ENCODE peak calls at places on chromosome 19, in six cellular contexts. Q is breast epithelium, L is cardiac muscle cell, T is coronary artery, S is A673, N is Panc1. A is an unnamed sample.

GRCh38 chr19:33462112-33462726 is 59.4 kb downstream of the PEPD start:
- DNase-seq in Q (peak; percentile 40), S (no peak), L (no peak), N (no peak), T (peak; percentile 43), A (no peak)

GRCh38 chr19:8044018-8044417 is 8.5 kb upstream of the CCL25 start:
- DNase-seq in Q (no peak), N (no peak), T (no peak), L (no peak), S (no peak), A (no peak)

GRCh38 chr19:58002384-58003152 is at the start of gene ZNF606:
- DNase-seq in T (peak; percentile 90), S (peak; percentile 92), L (peak; percentile 94), Q (peak; percentile 83), N (no peak), A (peak; percentile 85)

GRCh38 chr19:44746616-44746945 is 1.9 kb upstream of the BCL3 start:
- DNase-seq in L (no peak), N (no peak), S (no peak), T (no peak), Q (no peak), A (no peak)

GRCh38 chr19:10353793-10354391 is 14.5 kb upstream of the ICAM3 start:
- DNase-seq in N (no peak), T (no peak), L (peak; percentile 25), S (peak; percentile 69), Q (no peak), A (no peak)

GRCh38 chr19:5832049-5832448 is 7.5 kb downstream of the FUT6 start:
- DNase-seq in L (no peak), N (no peak), Q (no peak), S (no peak), T (no peak), A (no peak)

GRCh38 chr19:29525901-29526729 is at the start of gene VSTM2B:
- DNase-seq in Q (no peak), N (no peak), L (no peak), S (no peak), T (no peak), A (no peak)

GRCh38 chr19:32652893-32653625 is 21.9 kb downstream of the ANKRD27 start:
- DNase-seq in L (peak; percentile 83), T (no peak), Q (peak; percentile 70), S (no peak), N (no peak), A (no peak)

GRCh38 chr19:18832331-18833140 is 777 bp downstream of the UPF1 start:
- DNase-seq in N (no peak), Q (no peak), T (no peak), S (no peak), L (no peak), A (peak; percentile 15)

GRCh38 chr19:46890423-46891170 is 29.8 kb downstream of the ARHGAP35 start:
- DNase-seq in S (no peak), Q (no peak), T (no peak), L (peak; percentile 53), N (peak; percentile 87), A (no peak)
- H3K27ac ChIP-seq in S (no peak overlapping the region), Q (peak overlapping the region; percentile 16), T (no peak overlapping the region), L (peak overlapping the region; percentile 46), N (peak overlapping the region; percentile 84), A (no peak overlapping the region)

DNA sequence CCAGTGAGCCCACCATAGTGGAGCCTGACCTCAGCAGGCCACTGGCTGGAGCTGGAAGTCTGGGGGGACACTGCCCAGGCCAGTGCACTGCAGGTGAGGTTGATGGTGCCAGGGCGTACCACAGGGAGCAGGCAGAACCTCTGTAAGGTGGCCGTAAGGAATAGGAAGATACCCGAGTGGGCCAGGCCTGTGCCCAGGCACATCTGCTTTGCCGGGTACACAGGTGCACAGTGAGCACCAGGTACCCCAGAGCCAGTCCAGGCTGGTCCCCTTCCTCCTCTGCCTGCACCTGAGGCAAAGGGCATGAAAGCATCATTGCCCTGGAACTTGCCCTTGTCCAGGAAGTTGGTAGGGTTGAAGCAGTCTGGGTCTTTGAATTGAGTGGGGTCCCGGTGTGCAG is 9.5 kb downstream of the EGLN2 start:
- DNase-seq in S (no peak), N (no peak), L (no peak), T (no peak), Q (no peak), A (no peak)
- H3K27ac ChIP-seq in S (no peak overlapping the region), N (no peak overlapping the region), L (no peak overlapping the region), T (no peak overlapping the region), Q (peak overlapping the region; percentile 81), A (no peak overlapping the region)

GRCh38 chr19:38023245-38023644 is 116.2 kb downstream of the SIPA1L3 start:
- DNase-seq in T (no peak), Q (no peak), S (no peak), N (no peak), L (peak; percentile 57), A (no peak)
- H3K27ac ChIP-seq in T (no peak overlapping the region), Q (peak overlapping the region; percentile 62), S (no peak overlapping the region), N (no peak overlapping the region), L (peak overlapping the region; percentile 74), A (no peak overlapping the region)

DNA sequence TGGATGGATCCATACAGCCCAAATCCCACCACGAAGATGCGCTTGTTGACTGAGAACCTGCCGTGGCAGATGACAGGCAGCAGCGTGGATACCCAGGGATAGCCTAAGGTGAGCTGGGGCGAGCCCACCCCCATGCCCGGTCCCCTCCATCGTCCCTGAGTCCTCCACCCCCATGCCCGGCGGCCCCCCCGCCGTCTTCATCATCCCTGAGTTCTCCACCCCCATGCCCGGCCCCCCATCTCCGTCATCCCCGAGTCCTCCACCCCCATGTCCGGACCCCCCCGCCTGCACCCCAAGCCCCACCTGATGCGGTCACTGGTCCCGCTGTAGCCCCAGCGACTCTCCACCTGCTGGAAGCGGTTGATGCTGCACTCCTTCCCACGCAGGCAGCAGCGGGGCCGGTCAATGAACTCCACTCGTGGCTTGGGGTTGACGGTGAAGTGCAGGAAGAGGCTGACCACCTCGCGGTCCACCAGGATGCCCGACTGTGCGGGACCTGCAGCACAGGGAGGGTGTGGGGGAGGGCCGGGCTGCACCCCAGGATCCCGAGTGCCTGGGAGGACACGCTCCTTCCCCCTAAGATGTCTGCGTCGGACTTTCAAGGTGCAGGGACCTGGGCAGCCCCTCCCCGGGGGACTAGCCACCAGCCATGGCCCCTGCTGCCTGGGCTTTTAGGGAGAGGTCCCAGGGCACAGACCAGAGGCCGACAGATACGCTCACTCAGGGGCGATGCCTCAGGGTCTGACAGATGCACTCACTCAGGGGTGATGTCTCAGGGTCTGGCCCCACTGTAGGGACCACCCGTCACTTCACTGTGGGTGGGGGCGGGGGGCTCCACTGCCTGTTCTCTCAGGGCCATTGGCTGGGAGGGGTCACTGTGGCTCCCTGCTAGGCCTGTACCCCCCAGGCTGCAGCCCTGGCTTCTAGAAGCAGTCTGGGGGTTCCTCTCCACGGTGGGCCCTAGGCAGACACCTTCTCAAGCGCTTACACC is 28.0 kb downstream of the BTBD2 start:
- DNase-seq in S (no peak), N (no peak), L (no peak), Q (no peak), T (no peak), A (no peak)
- H3K27ac ChIP-seq in S (no peak overlapping the region), N (no peak overlapping the region), L (no peak overlapping the region), Q (no peak overlapping the region), T (no peak overlapping the region), A (no peak overlapping the region)

DNA sequence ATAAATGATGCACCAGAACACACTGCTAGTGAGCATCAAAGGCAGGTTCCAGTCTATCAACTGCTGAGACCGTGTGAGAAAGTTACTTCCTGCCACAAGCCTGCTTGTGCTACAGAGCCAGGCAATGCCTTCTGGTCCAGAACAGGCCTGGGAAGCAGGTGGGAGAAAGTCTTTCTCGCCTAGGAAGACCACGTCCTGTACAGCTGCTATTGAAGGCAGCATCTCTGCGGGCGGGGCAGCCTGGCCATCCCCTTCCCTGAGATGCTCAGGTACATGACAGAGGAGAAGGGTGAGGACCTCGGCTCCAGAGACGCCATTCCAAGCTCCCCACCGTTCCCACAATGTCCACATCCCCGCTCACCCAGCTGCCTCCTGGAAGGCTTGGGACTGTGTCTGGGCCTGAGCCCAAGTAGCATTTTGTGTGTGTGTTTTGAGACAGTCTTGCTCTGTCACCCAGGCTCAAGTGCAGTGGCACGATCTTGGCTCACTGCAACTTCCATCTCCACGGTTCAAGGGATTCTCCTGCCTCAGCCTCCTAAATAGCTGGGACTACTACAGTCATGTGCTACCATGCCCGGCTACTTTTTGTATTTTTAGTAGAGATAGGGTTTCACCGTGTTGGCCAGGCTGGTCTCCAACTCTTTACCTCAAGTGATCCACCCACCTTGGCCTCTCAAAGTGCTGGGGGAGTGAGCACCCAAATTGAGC is 3.4 kb downstream of the RFX1 start:
- DNase-seq in T (no peak), S (no peak), L (no peak), Q (no peak), N (no peak), A (no peak)
- H3K27ac ChIP-seq in T (peak overlapping the region; percentile 100), S (peak overlapping the region; percentile 27), L (peak overlapping the region; percentile 42), Q (peak overlapping the region; percentile 99), N (peak overlapping the region; percentile 29), A (peak overlapping the region; percentile 27)

GRCh38 chr19:2497186-2497585 is 21.3 kb downstream of the GADD45B start:
- DNase-seq in Q (no peak), S (no peak), N (no peak), L (no peak), T (no peak), A (no peak)

GRCh38 chr19:2494084-2494446 is 18.1 kb downstream of the GADD45B start:
- DNase-seq in S (peak; percentile 33), Q (no peak), T (no peak), L (peak; percentile 49), N (no peak), A (no peak)

GRCh38 chr19:2494447-2495129 is 18.7 kb downstream of the GADD45B start:
- DNase-seq in S (peak; percentile 78), Q (peak; percentile 73), T (peak; percentile 95), N (no peak), L (peak; percentile 88), A (peak; percentile 65)

GRCh38 chr19:2495651-2496316 is 19.9 kb downstream of the GADD45B start:
- DNase-seq in T (no peak), N (no peak), Q (no peak), L (peak; percentile 47), S (no peak), A (no peak)

GRCh38 chr19:2495130-2495641 is 19.3 kb downstream of the GADD45B start:
- DNase-seq in T (peak; percentile 90), N (no peak), L (peak; percentile 70), Q (peak; percentile 89), S (no peak), A (peak; percentile 16)
- H3K27ac ChIP-seq in T (peak overlapping the region; percentile 68), N (peak overlapping the region; percentile 76), L (peak overlapping the region; percentile 97), Q (peak overlapping the region; percentile 83), S (peak overlapping the region; percentile 68), A (no peak overlapping the region)

GRCh38 chr19:49400034-49400433 is 12.0 kb downstream of the KASH5 start:
- DNase-seq in T (no peak), L (peak; percentile 36), S (no peak), Q (no peak), N (no peak), A (no peak)

GRCh38 chr19:49398931-49399330 is 10.9 kb downstream of the KASH5 start:
- DNase-seq in N (no peak), T (no peak), S (no peak), Q (no peak), L (no peak), A (no peak)

GRCh38 chr19:49407482-49408015 is 15.7 kb downstream of the PTH2 start:
- DNase-seq in L (no peak), S (no peak), N (no peak), Q (no peak), T (no peak), A (no peak)

GRCh38 chr19:49407079-49407478 is 16.2 kb downstream of the PTH2 start:
- DNase-seq in Q (no peak), T (no peak), L (no peak), N (no peak), S (no peak), A (no peak)

GRCh38 chr19:49403404-49404187 is 15.5 kb downstream of the KASH5 start:
- DNase-seq in T (no peak), S (peak; percentile 82), N (no peak), L (no peak), Q (no peak), A (no peak)
- H3K27ac ChIP-seq in T (no peak overlapping the region), S (peak overlapping the region; percentile 26), N (no peak overlapping the region), L (peak overlapping the region; percentile 90), Q (no peak overlapping the region), A (no peak overlapping the region)